ENCODE peak calls at places on chromosomes 6 and 20, in six cellular contexts. One of them, this sample, is unnamed.

GRCh38 chr20:46144626-46145025 is 26.5 kb downstream of the CD40 start:
- DNase-seq in CD8-positive, alpha-beta memory T cell: no peak
- DNase-seq in IMR-90: no peak
- DNase-seq in heart left ventricle: no peak
- DNase-seq in Karpas-422: no peak
- DNase-seq in naive thymus-derived CD4-positive, alpha-beta T cell: no peak
- DNase-seq in this sample: no peak

GRCh38 chr6:52881996-52882841 is 27.3 kb downstream of the GSTA3 start:
- DNase-seq in CD8-positive, alpha-beta memory T cell: peak; percentile 49
- DNase-seq in IMR-90: peak; percentile 63
- DNase-seq in heart left ventricle: peak; percentile 58
- DNase-seq in Karpas-422: peak; percentile 82
- DNase-seq in naive thymus-derived CD4-positive, alpha-beta T cell: peak; percentile 74
- DNase-seq in this sample: peak; percentile 65

GRCh38 chr6:3233321-3233720 is 5.9 kb upstream of the TUBB2B start:
- DNase-seq in CD8-positive, alpha-beta memory T cell: no peak
- DNase-seq in IMR-90: no peak
- DNase-seq in heart left ventricle: no peak
- DNase-seq in Karpas-422: no peak
- DNase-seq in naive thymus-derived CD4-positive, alpha-beta T cell: no peak
- DNase-seq in this sample: no peak

GRCh38 chr6:42933195-42933594 is 3.9 kb downstream of the CNPY3 start:
- DNase-seq in CD8-positive, alpha-beta memory T cell: no peak
- DNase-seq in IMR-90: no peak
- DNase-seq in heart left ventricle: no peak
- DNase-seq in Karpas-422: no peak
- DNase-seq in naive thymus-derived CD4-positive, alpha-beta T cell: no peak
- DNase-seq in this sample: no peak

GRCh38 chr20:63058696-63059335 is 52.1 kb upstream of the BHLHE23 start:
- DNase-seq in CD8-positive, alpha-beta memory T cell: no peak
- DNase-seq in IMR-90: no peak
- DNase-seq in heart left ventricle: no peak
- DNase-seq in Karpas-422: no peak
- DNase-seq in naive thymus-derived CD4-positive, alpha-beta T cell: no peak
- DNase-seq in this sample: peak; percentile 61

GRCh38 chr20:41649489-41649888 is 31.3 kb upstream of the CHD6 start:
- DNase-seq in CD8-positive, alpha-beta memory T cell: no peak
- DNase-seq in IMR-90: no peak
- DNase-seq in heart left ventricle: no peak
- DNase-seq in Karpas-422: no peak
- DNase-seq in naive thymus-derived CD4-positive, alpha-beta T cell: no peak
- DNase-seq in this sample: no peak

GRCh38 chr20:47770931-47771330 is 14.3 kb downstream of the SULF2 start:
- DNase-seq in CD8-positive, alpha-beta memory T cell: no peak
- DNase-seq in IMR-90: no peak
- DNase-seq in heart left ventricle: no peak
- DNase-seq in Karpas-422: no peak
- DNase-seq in naive thymus-derived CD4-positive, alpha-beta T cell: no peak
- DNase-seq in this sample: no peak

GRCh38 chr6:47655719-47656595 is 42.4 kb upstream of the ADGRF4 start:
- DNase-seq in CD8-positive, alpha-beta memory T cell: peak; percentile 2
- DNase-seq in IMR-90: no peak
- DNase-seq in heart left ventricle: no peak
- DNase-seq in Karpas-422: no peak
- DNase-seq in naive thymus-derived CD4-positive, alpha-beta T cell: no peak
- DNase-seq in this sample: no peak

GRCh38 chr6:25918083-25918683 is 12.3 kb downstream of the SLC17A2 start:
- DNase-seq in CD8-positive, alpha-beta memory T cell: no peak
- DNase-seq in IMR-90: no peak
- DNase-seq in heart left ventricle: no peak
- DNase-seq in Karpas-422: no peak
- DNase-seq in naive thymus-derived CD4-positive, alpha-beta T cell: no peak
- DNase-seq in this sample: no peak

GRCh38 chr6:152233547-152234320 is 403.4 kb downstream of the SYNE1 start:
- DNase-seq in CD8-positive, alpha-beta memory T cell: no peak
- DNase-seq in IMR-90: no peak
- DNase-seq in heart left ventricle: no peak
- DNase-seq in Karpas-422: no peak
- DNase-seq in naive thymus-derived CD4-positive, alpha-beta T cell: peak; percentile 65
- DNase-seq in this sample: no peak

GRCh38 chr6:157865249-157865648 is 42.2 kb downstream of the SNX9 start:
- DNase-seq in CD8-positive, alpha-beta memory T cell: no peak
- DNase-seq in IMR-90: no peak
- DNase-seq in heart left ventricle: no peak
- DNase-seq in Karpas-422: no peak
- DNase-seq in naive thymus-derived CD4-positive, alpha-beta T cell: no peak
- DNase-seq in this sample: no peak

GRCh38 chr20:2224246-2224645 is 71.6 kb upstream of the TGM3 start:
- DNase-seq in CD8-positive, alpha-beta memory T cell: no peak
- DNase-seq in IMR-90: no peak
- DNase-seq in heart left ventricle: no peak
- DNase-seq in Karpas-422: no peak
- DNase-seq in naive thymus-derived CD4-positive, alpha-beta T cell: no peak
- DNase-seq in this sample: no peak

GRCh38 chr6:118743744-118744143 is 92.4 kb upstream of the CEP85L start:
- DNase-seq in CD8-positive, alpha-beta memory T cell: no peak
- DNase-seq in IMR-90: peak; percentile 74
- DNase-seq in heart left ventricle: no peak
- DNase-seq in Karpas-422: no peak
- DNase-seq in naive thymus-derived CD4-positive, alpha-beta T cell: no peak
- DNase-seq in this sample: no peak

GRCh38 chr6:127972815-127973214 is 72.0 kb upstream of the THEMIS start:
- DNase-seq in CD8-positive, alpha-beta memory T cell: peak; percentile 3
- DNase-seq in IMR-90: no peak
- DNase-seq in heart left ventricle: no peak
- DNase-seq in Karpas-422: no peak
- DNase-seq in naive thymus-derived CD4-positive, alpha-beta T cell: no peak
- DNase-seq in this sample: no peak

GRCh38 chr20:12047838-12048432 is 130.2 kb downstream of the BTBD3 start:
- DNase-seq in CD8-positive, alpha-beta memory T cell: no peak
- DNase-seq in IMR-90: peak; percentile 74
- DNase-seq in heart left ventricle: no peak
- DNase-seq in Karpas-422: no peak
- DNase-seq in naive thymus-derived CD4-positive, alpha-beta T cell: no peak
- DNase-seq in this sample: no peak

GRCh38 chr6:154157706-154158105 is 118.7 kb downstream of the OPRM1 start:
- DNase-seq in CD8-positive, alpha-beta memory T cell: no peak
- DNase-seq in IMR-90: no peak
- DNase-seq in heart left ventricle: no peak
- DNase-seq in Karpas-422: no peak
- DNase-seq in naive thymus-derived CD4-positive, alpha-beta T cell: no peak
- DNase-seq in this sample: no peak

GRCh38 chr6:143867236-143867635 is 3.0 kb downstream of the ZC2HC1B start:
- DNase-seq in CD8-positive, alpha-beta memory T cell: no peak
- DNase-seq in IMR-90: peak; percentile 55
- DNase-seq in heart left ventricle: no peak
- DNase-seq in Karpas-422: no peak
- DNase-seq in naive thymus-derived CD4-positive, alpha-beta T cell: no peak
- DNase-seq in this sample: no peak

GRCh38 chr6:33073431-33073871 is at the start of gene HLA-DPA1:
- DNase-seq in CD8-positive, alpha-beta memory T cell: peak; percentile 28
- DNase-seq in IMR-90: peak; percentile 11
- DNase-seq in heart left ventricle: peak; percentile 70
- DNase-seq in Karpas-422: peak; percentile 96
- DNase-seq in naive thymus-derived CD4-positive, alpha-beta T cell: peak; percentile 60
- DNase-seq in this sample: no peak

GRCh38 chr20:40336530-40336929 is 352.5 kb downstream of the MAFB start:
- DNase-seq in CD8-positive, alpha-beta memory T cell: no peak
- DNase-seq in IMR-90: no peak
- DNase-seq in heart left ventricle: no peak
- DNase-seq in Karpas-422: no peak
- DNase-seq in naive thymus-derived CD4-positive, alpha-beta T cell: no peak
- DNase-seq in this sample: no peak

GRCh38 chr6:16849280-16850210 is 88.3 kb upstream of the ATXN1 start:
- DNase-seq in CD8-positive, alpha-beta memory T cell: no peak
- DNase-seq in IMR-90: peak; percentile 79
- DNase-seq in heart left ventricle: no peak
- DNase-seq in Karpas-422: no peak
- DNase-seq in naive thymus-derived CD4-positive, alpha-beta T cell: peak; percentile 9
- DNase-seq in this sample: no peak

GRCh38 chr6:38350220-38350619 is 289.5 kb downstream of the BTBD9 start:
- DNase-seq in CD8-positive, alpha-beta memory T cell: no peak
- DNase-seq in IMR-90: no peak
- DNase-seq in heart left ventricle: no peak
- DNase-seq in Karpas-422: no peak
- DNase-seq in naive thymus-derived CD4-positive, alpha-beta T cell: no peak
- DNase-seq in this sample: no peak

GRCh38 chr20:5720696-5721095 is 29.5 kb upstream of the SHLD1 start:
- DNase-seq in CD8-positive, alpha-beta memory T cell: no peak
- DNase-seq in IMR-90: peak; percentile 41
- DNase-seq in heart left ventricle: no peak
- DNase-seq in Karpas-422: no peak
- DNase-seq in naive thymus-derived CD4-positive, alpha-beta T cell: no peak
- DNase-seq in this sample: no peak

GRCh38 chr6:133754298-133754697 is 134.6 kb upstream of the TCF21 start:
- DNase-seq in CD8-positive, alpha-beta memory T cell: no peak
- DNase-seq in IMR-90: no peak
- DNase-seq in heart left ventricle: no peak
- DNase-seq in Karpas-422: no peak
- DNase-seq in naive thymus-derived CD4-positive, alpha-beta T cell: no peak
- DNase-seq in this sample: no peak

GRCh38 chr20:44973053-44973452 is 6.7 kb downstream of the STK4 start:
- DNase-seq in CD8-positive, alpha-beta memory T cell: no peak
- DNase-seq in IMR-90: no peak
- DNase-seq in heart left ventricle: no peak
- DNase-seq in Karpas-422: no peak
- DNase-seq in naive thymus-derived CD4-positive, alpha-beta T cell: no peak
- DNase-seq in this sample: no peak
- H3K4me1 ChIP-seq in CD8-positive, alpha-beta memory T cell: peaks cover 55% of the 10 kb centered on the region
- H3K4me1 ChIP-seq in IMR-90: no peaks in the 10 kb centered on the region
- H3K4me1 ChIP-seq in heart left ventricle: no peaks in the 10 kb centered on the region
- H3K4me1 ChIP-seq in Karpas-422: peaks cover 40% of the 10 kb centered on the region
- H3K4me1 ChIP-seq in naive thymus-derived CD4-positive, alpha-beta T cell: peaks cover 43% of the 10 kb centered on the region
- H3K4me1 ChIP-seq in this sample: peaks cover 9% of the 10 kb centered on the region

DNA sequence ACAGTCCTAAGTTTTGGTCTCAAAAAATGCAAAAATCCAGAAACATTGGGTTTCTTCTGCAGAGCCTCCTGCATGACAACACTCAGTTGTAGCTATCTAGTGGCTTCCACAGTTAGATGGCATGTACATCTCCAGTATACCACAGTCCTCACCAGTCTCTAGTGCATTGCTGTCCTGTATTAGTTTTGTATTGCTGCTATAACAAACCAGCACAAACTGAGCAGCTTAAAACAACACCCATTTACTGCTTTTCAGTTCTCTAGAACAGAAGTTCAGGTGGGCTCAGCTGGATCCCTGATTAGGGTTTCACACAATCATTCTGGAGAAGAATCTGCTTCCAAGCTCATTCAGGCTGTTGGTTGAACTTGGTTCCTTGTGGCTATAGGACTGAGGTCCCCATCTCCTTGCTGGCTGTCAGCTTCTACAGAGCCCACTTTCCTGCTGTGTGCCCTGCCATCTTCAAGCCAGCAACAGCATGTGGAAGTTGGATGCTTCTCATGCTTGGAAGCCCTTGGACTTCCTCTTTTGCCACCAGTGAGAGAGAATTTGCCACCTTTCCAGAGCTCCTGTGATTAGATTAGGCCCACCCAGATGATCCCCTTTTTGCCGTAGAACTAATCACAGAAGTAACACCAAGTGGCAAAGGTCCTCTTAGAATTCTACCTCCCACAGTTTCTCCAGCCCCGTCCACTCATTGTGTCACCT is 48.9 kb upstream of the TBC1D7 start:
- DNase-seq in CD8-positive, alpha-beta memory T cell: no peak
- DNase-seq in IMR-90: no peak
- DNase-seq in heart left ventricle: no peak
- DNase-seq in Karpas-422: no peak
- DNase-seq in naive thymus-derived CD4-positive, alpha-beta T cell: no peak
- DNase-seq in this sample: no peak
- H3K4me1 ChIP-seq in CD8-positive, alpha-beta memory T cell: peaks cover 10% of the 10 kb centered on the region
- H3K4me1 ChIP-seq in IMR-90: peaks cover 2% of the 10 kb centered on the region
- H3K4me1 ChIP-seq in heart left ventricle: peaks cover 56% of the 10 kb centered on the region
- H3K4me1 ChIP-seq in Karpas-422: peaks cover 92% of the 10 kb centered on the region
- H3K4me1 ChIP-seq in naive thymus-derived CD4-positive, alpha-beta T cell: peaks cover 9% of the 10 kb centered on the region
- H3K4me1 ChIP-seq in this sample: peaks cover 26% of the 10 kb centered on the region

DNA sequence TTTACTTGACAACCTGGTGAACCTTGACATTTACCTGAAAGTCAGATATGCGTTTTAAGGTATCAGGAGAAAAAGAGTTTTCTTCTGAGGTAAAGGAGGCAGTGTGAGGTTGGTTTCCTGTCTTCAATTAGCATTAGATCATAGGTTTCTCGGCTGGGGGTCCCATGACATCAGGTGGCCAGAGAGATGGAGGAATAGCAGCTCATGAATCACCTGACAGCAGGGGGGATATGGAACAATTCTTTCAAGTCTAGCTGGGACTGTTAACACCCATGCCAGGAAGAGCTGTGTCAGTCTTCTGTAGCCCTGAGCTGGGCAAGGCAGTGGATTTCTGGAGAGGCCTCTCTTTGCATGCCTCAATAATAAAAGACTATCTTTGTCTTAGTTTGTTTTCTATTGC is 108.0 kb upstream of the TMEM170B start:
- DNase-seq in CD8-positive, alpha-beta memory T cell: no peak
- DNase-seq in IMR-90: no peak
- DNase-seq in heart left ventricle: no peak
- DNase-seq in Karpas-422: no peak
- DNase-seq in naive thymus-derived CD4-positive, alpha-beta T cell: no peak
- DNase-seq in this sample: no peak
- H3K4me1 ChIP-seq in CD8-positive, alpha-beta memory T cell: no peaks in the 10 kb centered on the region
- H3K4me1 ChIP-seq in IMR-90: peaks cover 41% of the 10 kb centered on the region
- H3K4me1 ChIP-seq in heart left ventricle: peaks cover 43% of the 10 kb centered on the region
- H3K4me1 ChIP-seq in Karpas-422: no peaks in the 10 kb centered on the region
- H3K4me1 ChIP-seq in naive thymus-derived CD4-positive, alpha-beta T cell: no peaks in the 10 kb centered on the region
- H3K4me1 ChIP-seq in this sample: peaks cover 24% of the 10 kb centered on the region

GRCh38 chr20:33569290-33570094 is 79.6 kb downstream of the CBFA2T2 start:
- DNase-seq in CD8-positive, alpha-beta memory T cell: no peak
- DNase-seq in IMR-90: no peak
- DNase-seq in heart left ventricle: no peak
- DNase-seq in Karpas-422: no peak
- DNase-seq in naive thymus-derived CD4-positive, alpha-beta T cell: no peak
- DNase-seq in this sample: no peak

GRCh38 chr20:33570743-33571142 is 80.8 kb downstream of the CBFA2T2 start:
- DNase-seq in CD8-positive, alpha-beta memory T cell: no peak
- DNase-seq in IMR-90: no peak
- DNase-seq in heart left ventricle: no peak
- DNase-seq in Karpas-422: no peak
- DNase-seq in naive thymus-derived CD4-positive, alpha-beta T cell: no peak
- DNase-seq in this sample: no peak

GRCh38 chr20:33568378-33569289 is 78.7 kb downstream of the CBFA2T2 start:
- DNase-seq in CD8-positive, alpha-beta memory T cell: no peak
- DNase-seq in IMR-90: no peak
- DNase-seq in heart left ventricle: peak; percentile 30
- DNase-seq in Karpas-422: peak; percentile 85
- DNase-seq in naive thymus-derived CD4-positive, alpha-beta T cell: no peak
- DNase-seq in this sample: no peak

GRCh38 chr20:33566781-33567603 is 77.1 kb downstream of the CBFA2T2 start:
- DNase-seq in CD8-positive, alpha-beta memory T cell: no peak
- DNase-seq in IMR-90: no peak
- DNase-seq in heart left ventricle: no peak
- DNase-seq in Karpas-422: no peak
- DNase-seq in naive thymus-derived CD4-positive, alpha-beta T cell: no peak
- DNase-seq in this sample: no peak

DNA sequence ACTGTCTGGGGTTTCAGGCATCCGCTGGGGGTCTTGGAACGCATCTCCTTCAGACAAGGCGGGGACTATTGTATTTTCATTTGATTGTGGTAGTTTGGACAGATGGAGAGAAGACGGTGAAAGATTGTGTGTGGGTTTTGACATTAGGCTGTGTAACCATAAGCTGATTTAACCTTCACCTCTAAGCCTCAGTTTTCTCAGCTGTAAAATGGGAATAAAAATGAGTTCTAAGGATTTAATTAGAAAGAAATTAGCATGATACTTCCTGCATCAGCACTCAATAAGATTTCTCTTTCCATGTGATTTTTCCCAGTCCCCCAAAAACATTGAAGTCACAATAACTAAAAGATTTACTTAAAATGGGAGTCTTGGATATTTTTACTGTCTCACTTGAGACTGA is 78.1 kb downstream of the CBFA2T2 start:
- DNase-seq in CD8-positive, alpha-beta memory T cell: no peak
- DNase-seq in IMR-90: no peak
- DNase-seq in heart left ventricle: no peak
- DNase-seq in Karpas-422: no peak
- DNase-seq in naive thymus-derived CD4-positive, alpha-beta T cell: no peak
- DNase-seq in this sample: no peak
- H3K4me1 ChIP-seq in CD8-positive, alpha-beta memory T cell: no peaks in the 10 kb centered on the region
- H3K4me1 ChIP-seq in IMR-90: no peaks in the 10 kb centered on the region
- H3K4me1 ChIP-seq in heart left ventricle: peaks cover 25% of the 10 kb centered on the region
- H3K4me1 ChIP-seq in Karpas-422: peaks cover 74% of the 10 kb centered on the region
- H3K4me1 ChIP-seq in naive thymus-derived CD4-positive, alpha-beta T cell: no peaks in the 10 kb centered on the region
- H3K4me1 ChIP-seq in this sample: peaks cover 53% of the 10 kb centered on the region

This sample was measured in suprapubic skin.